ENCODE peak calls at places on chromosomes 4 and X, in seven cellular contexts. One of them, this sample, is unnamed.

GRCh38 chr4:26321326-26322276 is 787 bp downstream of the RBPJ start:
- DNase-seq in effector memory CD4-positive, alpha-beta T cell: peak; percentile 8
- DNase-seq in epithelial cell of prostate: no peak
- DNase-seq in T-helper 9 cell: peak; percentile 22
- DNase-seq in MM.1S: peak; percentile 29
- DNase-seq in stimulated activated CD8-positive, alpha-beta memory T cell treated with anti-CD3 and anti-CD28 coated beads, Interleukin-7, amount 100 ng/mL, for 1 hour: no peak
- DNase-seq in activated T-helper 1 cell treated with anti-CD3 and anti-CD28 coated beads, Interleukin-12 subunit alpha, Interleukin-12 subunit beta, Interleukin-2, Interleukin-4 antibody, amounts not matched to agents 30 ng/mL and 10 ng/mL and 1 ng/mL, durations not matched to agents 14 hours and 24 hours and 36 hours: peak; percentile 22
- DNase-seq in this sample: peak; percentile 41

GRCh38 chr4:31365006-31365690 is 645.0 kb downstream of the PCDH7 start:
- DNase-seq in effector memory CD4-positive, alpha-beta T cell: no peak
- DNase-seq in epithelial cell of prostate: no peak
- DNase-seq in T-helper 9 cell: no peak
- DNase-seq in MM.1S: no peak
- DNase-seq in stimulated activated CD8-positive, alpha-beta memory T cell treated with anti-CD3 and anti-CD28 coated beads, Interleukin-7, amount 100 ng/mL, for 1 hour: no peak
- DNase-seq in activated T-helper 1 cell treated with anti-CD3 and anti-CD28 coated beads, Interleukin-12 subunit alpha, Interleukin-12 subunit beta, Interleukin-2, Interleukin-4 antibody, amounts not matched to agents 30 ng/mL and 10 ng/mL and 1 ng/mL, durations not matched to agents 14 hours and 24 hours and 36 hours: no peak
- DNase-seq in this sample: no peak

GRCh38 chrX:3175659-3176438 is 134.6 kb downstream of the ARSF start:
- DNase-seq in effector memory CD4-positive, alpha-beta T cell: no peak
- DNase-seq in epithelial cell of prostate: no peak
- DNase-seq in T-helper 9 cell: no peak
- DNase-seq in MM.1S: no peak
- DNase-seq in stimulated activated CD8-positive, alpha-beta memory T cell treated with anti-CD3 and anti-CD28 coated beads, Interleukin-7, amount 100 ng/mL, for 1 hour: no peak
- DNase-seq in activated T-helper 1 cell treated with anti-CD3 and anti-CD28 coated beads, Interleukin-12 subunit alpha, Interleukin-12 subunit beta, Interleukin-2, Interleukin-4 antibody, amounts not matched to agents 30 ng/mL and 10 ng/mL and 1 ng/mL, durations not matched to agents 14 hours and 24 hours and 36 hours: no peak
- DNase-seq in this sample: peak; percentile 56

GRCh38 chr4:174870311-174870710 is 41.3 kb upstream of the GLRA3 start:
- DNase-seq in effector memory CD4-positive, alpha-beta T cell: no peak
- DNase-seq in epithelial cell of prostate: no peak
- DNase-seq in T-helper 9 cell: no peak
- DNase-seq in MM.1S: no peak
- DNase-seq in stimulated activated CD8-positive, alpha-beta memory T cell treated with anti-CD3 and anti-CD28 coated beads, Interleukin-7, amount 100 ng/mL, for 1 hour: no peak
- DNase-seq in activated T-helper 1 cell treated with anti-CD3 and anti-CD28 coated beads, Interleukin-12 subunit alpha, Interleukin-12 subunit beta, Interleukin-2, Interleukin-4 antibody, amounts not matched to agents 30 ng/mL and 10 ng/mL and 1 ng/mL, durations not matched to agents 14 hours and 24 hours and 36 hours: no peak
- DNase-seq in this sample: no peak

GRCh38 chr4:5893013-5893580 is at the start of gene CRMP1:
- DNase-seq in effector memory CD4-positive, alpha-beta T cell: no peak
- DNase-seq in epithelial cell of prostate: no peak
- DNase-seq in T-helper 9 cell: no peak
- DNase-seq in MM.1S: no peak
- DNase-seq in stimulated activated CD8-positive, alpha-beta memory T cell treated with anti-CD3 and anti-CD28 coated beads, Interleukin-7, amount 100 ng/mL, for 1 hour: no peak
- DNase-seq in activated T-helper 1 cell treated with anti-CD3 and anti-CD28 coated beads, Interleukin-12 subunit alpha, Interleukin-12 subunit beta, Interleukin-2, Interleukin-4 antibody, amounts not matched to agents 30 ng/mL and 10 ng/mL and 1 ng/mL, durations not matched to agents 14 hours and 24 hours and 36 hours: no peak
- DNase-seq in this sample: no peak

GRCh38 chr4:58111818-58112217 is 1001.6 kb upstream of the IGFBP7 start:
- DNase-seq in effector memory CD4-positive, alpha-beta T cell: no peak
- DNase-seq in epithelial cell of prostate: no peak
- DNase-seq in T-helper 9 cell: no peak
- DNase-seq in MM.1S: no peak
- DNase-seq in stimulated activated CD8-positive, alpha-beta memory T cell treated with anti-CD3 and anti-CD28 coated beads, Interleukin-7, amount 100 ng/mL, for 1 hour: no peak
- DNase-seq in activated T-helper 1 cell treated with anti-CD3 and anti-CD28 coated beads, Interleukin-12 subunit alpha, Interleukin-12 subunit beta, Interleukin-2, Interleukin-4 antibody, amounts not matched to agents 30 ng/mL and 10 ng/mL and 1 ng/mL, durations not matched to agents 14 hours and 24 hours and 36 hours: no peak
- DNase-seq in this sample: no peak

GRCh38 chrX:21131346-21131745 is 242.9 kb upstream of the CNKSR2 start:
- DNase-seq in effector memory CD4-positive, alpha-beta T cell: no peak
- DNase-seq in epithelial cell of prostate: no peak
- DNase-seq in T-helper 9 cell: no peak
- DNase-seq in MM.1S: no peak
- DNase-seq in stimulated activated CD8-positive, alpha-beta memory T cell treated with anti-CD3 and anti-CD28 coated beads, Interleukin-7, amount 100 ng/mL, for 1 hour: no peak
- DNase-seq in activated T-helper 1 cell treated with anti-CD3 and anti-CD28 coated beads, Interleukin-12 subunit alpha, Interleukin-12 subunit beta, Interleukin-2, Interleukin-4 antibody, amounts not matched to agents 30 ng/mL and 10 ng/mL and 1 ng/mL, durations not matched to agents 14 hours and 24 hours and 36 hours: no peak
- DNase-seq in this sample: no peak

GRCh38 chr4:149914521-149915115 is 99.0 kb upstream of the IQCM start:
- DNase-seq in effector memory CD4-positive, alpha-beta T cell: no peak
- DNase-seq in epithelial cell of prostate: no peak
- DNase-seq in T-helper 9 cell: no peak
- DNase-seq in MM.1S: peak; percentile 60
- DNase-seq in stimulated activated CD8-positive, alpha-beta memory T cell treated with anti-CD3 and anti-CD28 coated beads, Interleukin-7, amount 100 ng/mL, for 1 hour: no peak
- DNase-seq in activated T-helper 1 cell treated with anti-CD3 and anti-CD28 coated beads, Interleukin-12 subunit alpha, Interleukin-12 subunit beta, Interleukin-2, Interleukin-4 antibody, amounts not matched to agents 30 ng/mL and 10 ng/mL and 1 ng/mL, durations not matched to agents 14 hours and 24 hours and 36 hours: no peak
- DNase-seq in this sample: peak; percentile 68

GRCh38 chr4:22391548-22391947 is 124.3 kb downstream of the ADGRA3 start:
- DNase-seq in effector memory CD4-positive, alpha-beta T cell: no peak
- DNase-seq in epithelial cell of prostate: no peak
- DNase-seq in T-helper 9 cell: no peak
- DNase-seq in MM.1S: no peak
- DNase-seq in stimulated activated CD8-positive, alpha-beta memory T cell treated with anti-CD3 and anti-CD28 coated beads, Interleukin-7, amount 100 ng/mL, for 1 hour: no peak
- DNase-seq in activated T-helper 1 cell treated with anti-CD3 and anti-CD28 coated beads, Interleukin-12 subunit alpha, Interleukin-12 subunit beta, Interleukin-2, Interleukin-4 antibody, amounts not matched to agents 30 ng/mL and 10 ng/mL and 1 ng/mL, durations not matched to agents 14 hours and 24 hours and 36 hours: no peak
- DNase-seq in this sample: peak; percentile 54

GRCh38 chrX:64394059-64394873 is 986 bp downstream of the MTMR8 start:
- DNase-seq in effector memory CD4-positive, alpha-beta T cell: no peak
- DNase-seq in epithelial cell of prostate: no peak
- DNase-seq in T-helper 9 cell: no peak
- DNase-seq in MM.1S: no peak
- DNase-seq in stimulated activated CD8-positive, alpha-beta memory T cell treated with anti-CD3 and anti-CD28 coated beads, Interleukin-7, amount 100 ng/mL, for 1 hour: no peak
- DNase-seq in activated T-helper 1 cell treated with anti-CD3 and anti-CD28 coated beads, Interleukin-12 subunit alpha, Interleukin-12 subunit beta, Interleukin-2, Interleukin-4 antibody, amounts not matched to agents 30 ng/mL and 10 ng/mL and 1 ng/mL, durations not matched to agents 14 hours and 24 hours and 36 hours: peak; percentile 0
- DNase-seq in this sample: no peak

GRCh38 chr4:6765703-6766102 is 16.8 kb upstream of the KIAA0232 start:
- DNase-seq in effector memory CD4-positive, alpha-beta T cell: no peak
- DNase-seq in epithelial cell of prostate: no peak
- DNase-seq in T-helper 9 cell: no peak
- DNase-seq in MM.1S: no peak
- DNase-seq in stimulated activated CD8-positive, alpha-beta memory T cell treated with anti-CD3 and anti-CD28 coated beads, Interleukin-7, amount 100 ng/mL, for 1 hour: no peak
- DNase-seq in activated T-helper 1 cell treated with anti-CD3 and anti-CD28 coated beads, Interleukin-12 subunit alpha, Interleukin-12 subunit beta, Interleukin-2, Interleukin-4 antibody, amounts not matched to agents 30 ng/mL and 10 ng/mL and 1 ng/mL, durations not matched to agents 14 hours and 24 hours and 36 hours: no peak
- DNase-seq in this sample: no peak

GRCh38 chr4:86101841-86102240 is 258.0 kb downstream of the MAPK10 start:
- DNase-seq in effector memory CD4-positive, alpha-beta T cell: no peak
- DNase-seq in epithelial cell of prostate: no peak
- DNase-seq in T-helper 9 cell: no peak
- DNase-seq in MM.1S: no peak
- DNase-seq in stimulated activated CD8-positive, alpha-beta memory T cell treated with anti-CD3 and anti-CD28 coated beads, Interleukin-7, amount 100 ng/mL, for 1 hour: no peak
- DNase-seq in activated T-helper 1 cell treated with anti-CD3 and anti-CD28 coated beads, Interleukin-12 subunit alpha, Interleukin-12 subunit beta, Interleukin-2, Interleukin-4 antibody, amounts not matched to agents 30 ng/mL and 10 ng/mL and 1 ng/mL, durations not matched to agents 14 hours and 24 hours and 36 hours: no peak
- DNase-seq in this sample: no peak

GRCh38 chr4:103075894-103076776 is at the start of gene SLC9B2:
- DNase-seq in effector memory CD4-positive, alpha-beta T cell: peak; percentile 38
- DNase-seq in epithelial cell of prostate: no peak
- DNase-seq in T-helper 9 cell: peak; percentile 48
- DNase-seq in MM.1S: peak; percentile 72
- DNase-seq in stimulated activated CD8-positive, alpha-beta memory T cell treated with anti-CD3 and anti-CD28 coated beads, Interleukin-7, amount 100 ng/mL, for 1 hour: peak; percentile 36
- DNase-seq in activated T-helper 1 cell treated with anti-CD3 and anti-CD28 coated beads, Interleukin-12 subunit alpha, Interleukin-12 subunit beta, Interleukin-2, Interleukin-4 antibody, amounts not matched to agents 30 ng/mL and 10 ng/mL and 1 ng/mL, durations not matched to agents 14 hours and 24 hours and 36 hours: peak; percentile 60
- DNase-seq in this sample: peak; percentile 56

GRCh38 chr4:128915544-128915943 is 106.0 kb downstream of the JADE1 start:
- DNase-seq in effector memory CD4-positive, alpha-beta T cell: no peak
- DNase-seq in epithelial cell of prostate: no peak
- DNase-seq in T-helper 9 cell: no peak
- DNase-seq in MM.1S: no peak
- DNase-seq in stimulated activated CD8-positive, alpha-beta memory T cell treated with anti-CD3 and anti-CD28 coated beads, Interleukin-7, amount 100 ng/mL, for 1 hour: no peak
- DNase-seq in activated T-helper 1 cell treated with anti-CD3 and anti-CD28 coated beads, Interleukin-12 subunit alpha, Interleukin-12 subunit beta, Interleukin-2, Interleukin-4 antibody, amounts not matched to agents 30 ng/mL and 10 ng/mL and 1 ng/mL, durations not matched to agents 14 hours and 24 hours and 36 hours: no peak
- DNase-seq in this sample: no peak

GRCh38 chr4:54228563-54229501 is at the start of gene PDGFRA:
- DNase-seq in effector memory CD4-positive, alpha-beta T cell: no peak
- DNase-seq in epithelial cell of prostate: no peak
- DNase-seq in T-helper 9 cell: no peak
- DNase-seq in MM.1S: no peak
- DNase-seq in stimulated activated CD8-positive, alpha-beta memory T cell treated with anti-CD3 and anti-CD28 coated beads, Interleukin-7, amount 100 ng/mL, for 1 hour: no peak
- DNase-seq in activated T-helper 1 cell treated with anti-CD3 and anti-CD28 coated beads, Interleukin-12 subunit alpha, Interleukin-12 subunit beta, Interleukin-2, Interleukin-4 antibody, amounts not matched to agents 30 ng/mL and 10 ng/mL and 1 ng/mL, durations not matched to agents 14 hours and 24 hours and 36 hours: no peak
- DNase-seq in this sample: peak; percentile 94

GRCh38 chr4:2141022-2141761 is 82.1 kb downstream of the NAT8L start:
- DNase-seq in effector memory CD4-positive, alpha-beta T cell: no peak
- DNase-seq in epithelial cell of prostate: no peak
- DNase-seq in T-helper 9 cell: no peak
- DNase-seq in MM.1S: peak; percentile 42
- DNase-seq in stimulated activated CD8-positive, alpha-beta memory T cell treated with anti-CD3 and anti-CD28 coated beads, Interleukin-7, amount 100 ng/mL, for 1 hour: no peak
- DNase-seq in activated T-helper 1 cell treated with anti-CD3 and anti-CD28 coated beads, Interleukin-12 subunit alpha, Interleukin-12 subunit beta, Interleukin-2, Interleukin-4 antibody, amounts not matched to agents 30 ng/mL and 10 ng/mL and 1 ng/mL, durations not matched to agents 14 hours and 24 hours and 36 hours: no peak
- DNase-seq in this sample: no peak

GRCh38 chrX:43551590-43551989 is 104.5 kb upstream of the MAOA start:
- DNase-seq in effector memory CD4-positive, alpha-beta T cell: no peak
- DNase-seq in epithelial cell of prostate: no peak
- DNase-seq in T-helper 9 cell: no peak
- DNase-seq in MM.1S: no peak
- DNase-seq in stimulated activated CD8-positive, alpha-beta memory T cell treated with anti-CD3 and anti-CD28 coated beads, Interleukin-7, amount 100 ng/mL, for 1 hour: no peak
- DNase-seq in activated T-helper 1 cell treated with anti-CD3 and anti-CD28 coated beads, Interleukin-12 subunit alpha, Interleukin-12 subunit beta, Interleukin-2, Interleukin-4 antibody, amounts not matched to agents 30 ng/mL and 10 ng/mL and 1 ng/mL, durations not matched to agents 14 hours and 24 hours and 36 hours: no peak
- DNase-seq in this sample: no peak

GRCh38 chr4:177272007-177272406 is 37.7 kb upstream of the NEIL3 start:
- DNase-seq in effector memory CD4-positive, alpha-beta T cell: no peak
- DNase-seq in epithelial cell of prostate: no peak
- DNase-seq in T-helper 9 cell: no peak
- DNase-seq in MM.1S: no peak
- DNase-seq in stimulated activated CD8-positive, alpha-beta memory T cell treated with anti-CD3 and anti-CD28 coated beads, Interleukin-7, amount 100 ng/mL, for 1 hour: no peak
- DNase-seq in activated T-helper 1 cell treated with anti-CD3 and anti-CD28 coated beads, Interleukin-12 subunit alpha, Interleukin-12 subunit beta, Interleukin-2, Interleukin-4 antibody, amounts not matched to agents 30 ng/mL and 10 ng/mL and 1 ng/mL, durations not matched to agents 14 hours and 24 hours and 36 hours: no peak
- DNase-seq in this sample: no peak

GRCh38 chrX:44175455-44175854 is 168.0 kb downstream of the EFHC2 start:
- DNase-seq in effector memory CD4-positive, alpha-beta T cell: no peak
- DNase-seq in epithelial cell of prostate: no peak
- DNase-seq in T-helper 9 cell: no peak
- DNase-seq in MM.1S: no peak
- DNase-seq in stimulated activated CD8-positive, alpha-beta memory T cell treated with anti-CD3 and anti-CD28 coated beads, Interleukin-7, amount 100 ng/mL, for 1 hour: no peak
- DNase-seq in activated T-helper 1 cell treated with anti-CD3 and anti-CD28 coated beads, Interleukin-12 subunit alpha, Interleukin-12 subunit beta, Interleukin-2, Interleukin-4 antibody, amounts not matched to agents 30 ng/mL and 10 ng/mL and 1 ng/mL, durations not matched to agents 14 hours and 24 hours and 36 hours: no peak
- DNase-seq in this sample: no peak

GRCh38 chr4:86033171-86033570 is 326.7 kb downstream of the MAPK10 start:
- DNase-seq in effector memory CD4-positive, alpha-beta T cell: no peak
- DNase-seq in epithelial cell of prostate: peak; percentile 12
- DNase-seq in T-helper 9 cell: no peak
- DNase-seq in MM.1S: no peak
- DNase-seq in stimulated activated CD8-positive, alpha-beta memory T cell treated with anti-CD3 and anti-CD28 coated beads, Interleukin-7, amount 100 ng/mL, for 1 hour: no peak
- DNase-seq in activated T-helper 1 cell treated with anti-CD3 and anti-CD28 coated beads, Interleukin-12 subunit alpha, Interleukin-12 subunit beta, Interleukin-2, Interleukin-4 antibody, amounts not matched to agents 30 ng/mL and 10 ng/mL and 1 ng/mL, durations not matched to agents 14 hours and 24 hours and 36 hours: no peak
- DNase-seq in this sample: peak; percentile 41

GRCh38 chr4:171813195-171813955 is at the start of gene GALNTL6:
- DNase-seq in effector memory CD4-positive, alpha-beta T cell: no peak
- DNase-seq in epithelial cell of prostate: no peak
- DNase-seq in T-helper 9 cell: no peak
- DNase-seq in MM.1S: no peak
- DNase-seq in stimulated activated CD8-positive, alpha-beta memory T cell treated with anti-CD3 and anti-CD28 coated beads, Interleukin-7, amount 100 ng/mL, for 1 hour: no peak
- DNase-seq in activated T-helper 1 cell treated with anti-CD3 and anti-CD28 coated beads, Interleukin-12 subunit alpha, Interleukin-12 subunit beta, Interleukin-2, Interleukin-4 antibody, amounts not matched to agents 30 ng/mL and 10 ng/mL and 1 ng/mL, durations not matched to agents 14 hours and 24 hours and 36 hours: no peak
- DNase-seq in this sample: no peak

GRCh38 chrX:88655460-88655859 is 91.6 kb upstream of the CPXCR1 start:
- DNase-seq in effector memory CD4-positive, alpha-beta T cell: no peak
- DNase-seq in epithelial cell of prostate: no peak
- DNase-seq in T-helper 9 cell: no peak
- DNase-seq in MM.1S: no peak
- DNase-seq in stimulated activated CD8-positive, alpha-beta memory T cell treated with anti-CD3 and anti-CD28 coated beads, Interleukin-7, amount 100 ng/mL, for 1 hour: no peak
- DNase-seq in activated T-helper 1 cell treated with anti-CD3 and anti-CD28 coated beads, Interleukin-12 subunit alpha, Interleukin-12 subunit beta, Interleukin-2, Interleukin-4 antibody, amounts not matched to agents 30 ng/mL and 10 ng/mL and 1 ng/mL, durations not matched to agents 14 hours and 24 hours and 36 hours: no peak
- DNase-seq in this sample: no peak

GRCh38 chr4:115866364-115866896 is 753.0 kb upstream of the NDST4 start:
- DNase-seq in effector memory CD4-positive, alpha-beta T cell: no peak
- DNase-seq in epithelial cell of prostate: no peak
- DNase-seq in T-helper 9 cell: no peak
- DNase-seq in MM.1S: no peak
- DNase-seq in stimulated activated CD8-positive, alpha-beta memory T cell treated with anti-CD3 and anti-CD28 coated beads, Interleukin-7, amount 100 ng/mL, for 1 hour: no peak
- DNase-seq in activated T-helper 1 cell treated with anti-CD3 and anti-CD28 coated beads, Interleukin-12 subunit alpha, Interleukin-12 subunit beta, Interleukin-2, Interleukin-4 antibody, amounts not matched to agents 30 ng/mL and 10 ng/mL and 1 ng/mL, durations not matched to agents 14 hours and 24 hours and 36 hours: no peak
- DNase-seq in this sample: no peak

GRCh38 chr4:40908297-40908696 is 158.5 kb downstream of the NSUN7 start:
- DNase-seq in effector memory CD4-positive, alpha-beta T cell: no peak
- DNase-seq in epithelial cell of prostate: no peak
- DNase-seq in T-helper 9 cell: no peak
- DNase-seq in MM.1S: no peak
- DNase-seq in stimulated activated CD8-positive, alpha-beta memory T cell treated with anti-CD3 and anti-CD28 coated beads, Interleukin-7, amount 100 ng/mL, for 1 hour: no peak
- DNase-seq in activated T-helper 1 cell treated with anti-CD3 and anti-CD28 coated beads, Interleukin-12 subunit alpha, Interleukin-12 subunit beta, Interleukin-2, Interleukin-4 antibody, amounts not matched to agents 30 ng/mL and 10 ng/mL and 1 ng/mL, durations not matched to agents 14 hours and 24 hours and 36 hours: no peak
- DNase-seq in this sample: no peak

GRCh38 chr4:23022032-23022431 is 329.3 kb downstream of the GBA3 start:
- DNase-seq in effector memory CD4-positive, alpha-beta T cell: no peak
- DNase-seq in epithelial cell of prostate: peak; percentile 66
- DNase-seq in T-helper 9 cell: no peak
- DNase-seq in MM.1S: no peak
- DNase-seq in stimulated activated CD8-positive, alpha-beta memory T cell treated with anti-CD3 and anti-CD28 coated beads, Interleukin-7, amount 100 ng/mL, for 1 hour: no peak
- DNase-seq in activated T-helper 1 cell treated with anti-CD3 and anti-CD28 coated beads, Interleukin-12 subunit alpha, Interleukin-12 subunit beta, Interleukin-2, Interleukin-4 antibody, amounts not matched to agents 30 ng/mL and 10 ng/mL and 1 ng/mL, durations not matched to agents 14 hours and 24 hours and 36 hours: no peak
- DNase-seq in this sample: peak; percentile 9

GRCh38 chr4:45275862-45276261 is 549.5 kb upstream of the GNPDA2 start:
- DNase-seq in effector memory CD4-positive, alpha-beta T cell: no peak
- DNase-seq in epithelial cell of prostate: no peak
- DNase-seq in T-helper 9 cell: no peak
- DNase-seq in MM.1S: no peak
- DNase-seq in stimulated activated CD8-positive, alpha-beta memory T cell treated with anti-CD3 and anti-CD28 coated beads, Interleukin-7, amount 100 ng/mL, for 1 hour: no peak
- DNase-seq in activated T-helper 1 cell treated with anti-CD3 and anti-CD28 coated beads, Interleukin-12 subunit alpha, Interleukin-12 subunit beta, Interleukin-2, Interleukin-4 antibody, amounts not matched to agents 30 ng/mL and 10 ng/mL and 1 ng/mL, durations not matched to agents 14 hours and 24 hours and 36 hours: no peak
- DNase-seq in this sample: no peak

GRCh38 chr4:803884-804283 is 22.0 kb downstream of the CPLX1 start:
- DNase-seq in effector memory CD4-positive, alpha-beta T cell: no peak
- DNase-seq in epithelial cell of prostate: no peak
- DNase-seq in T-helper 9 cell: no peak
- DNase-seq in MM.1S: no peak
- DNase-seq in stimulated activated CD8-positive, alpha-beta memory T cell treated with anti-CD3 and anti-CD28 coated beads, Interleukin-7, amount 100 ng/mL, for 1 hour: no peak
- DNase-seq in activated T-helper 1 cell treated with anti-CD3 and anti-CD28 coated beads, Interleukin-12 subunit alpha, Interleukin-12 subunit beta, Interleukin-2, Interleukin-4 antibody, amounts not matched to agents 30 ng/mL and 10 ng/mL and 1 ng/mL, durations not matched to agents 14 hours and 24 hours and 36 hours: no peak
- DNase-seq in this sample: no peak